ENCODE peak calls at places on chromosomes 16 and 17, in nine cellular contexts. One of them, this sample, is unnamed.

GRCh38 chr16:30395155-30395991 is at the start of gene ZNF48:
- DNase-seq in tibial artery: peak
- DNase-seq in fibroblast of lung: peak
- DNase-seq in prostate gland: peak
- DNase-seq in breast epithelium: peak
- DNase-seq in WTC11: peak
- DNase-seq in neural crest cell: peak
- DNase-seq in H9: peak
- DNase-seq in HCT116: peak
- DNase-seq in this sample: peak

GRCh38 chr16:78002915-78003538 is 19.3 kb upstream of the CLEC3A start:
- DNase-seq in WTC11: peak
- DNase-seq in neural crest cell: peak
- DNase-seq in breast epithelium: peak
- DNase-seq in fibroblast of lung: peak
- DNase-seq in HCT116: peak
- DNase-seq in prostate gland: peak
- DNase-seq in H9: peak
- DNase-seq in tibial artery: peak
- DNase-seq in this sample: peak

GRCh38 chr16:3800019-3800418 is 80.5 kb downstream of the CREBBP start:
- DNase-seq in prostate gland: no peak
- DNase-seq in tibial artery: no peak
- DNase-seq in WTC11: no peak
- DNase-seq in fibroblast of lung: no peak
- DNase-seq in breast epithelium: no peak
- DNase-seq in neural crest cell: no peak
- DNase-seq in H9: no peak
- DNase-seq in HCT116: no peak
- DNase-seq in this sample: no peak

GRCh38 chr17:17904171-17905035 is 67.6 kb upstream of the SREBF1 start:
- DNase-seq in fibroblast of lung: no peak
- DNase-seq in WTC11: no peak
- DNase-seq in prostate gland: no peak
- DNase-seq in breast epithelium: no peak
- DNase-seq in H9: no peak
- DNase-seq in neural crest cell: no peak
- DNase-seq in tibial artery: no peak
- DNase-seq in HCT116: no peak
- DNase-seq in this sample: no peak

GRCh38 chr16:54174750-54175149 is 111.8 kb downstream of the IRX3 start:
- DNase-seq in prostate gland: no peak
- DNase-seq in neural crest cell: no peak
- DNase-seq in H9: no peak
- DNase-seq in HCT116: no peak
- DNase-seq in tibial artery: no peak
- DNase-seq in WTC11: no peak
- DNase-seq in fibroblast of lung: no peak
- DNase-seq in breast epithelium: no peak
- DNase-seq in this sample: no peak

GRCh38 chr16:85393674-85394510 is 219.2 kb upstream of the GSE1 start:
- DNase-seq in prostate gland: no peak
- DNase-seq in WTC11: peak
- DNase-seq in H9: peak
- DNase-seq in HCT116: no peak
- DNase-seq in neural crest cell: peak
- DNase-seq in fibroblast of lung: peak
- DNase-seq in tibial artery: peak
- DNase-seq in breast epithelium: no peak
- DNase-seq in this sample: peak

GRCh38 chr17:14225153-14226004 is 11.3 kb downstream of the CDRT15 start:
- DNase-seq in HCT116: no peak
- DNase-seq in breast epithelium: no peak
- DNase-seq in fibroblast of lung: no peak
- DNase-seq in WTC11: no peak
- DNase-seq in neural crest cell: no peak
- DNase-seq in prostate gland: no peak
- DNase-seq in H9: no peak
- DNase-seq in tibial artery: no peak
- DNase-seq in this sample: no peak

GRCh38 chr16:27698746-27699145 is 148.8 kb downstream of the KATNIP start:
- DNase-seq in prostate gland: no peak
- DNase-seq in breast epithelium: peak
- DNase-seq in WTC11: no peak
- DNase-seq in H9: no peak
- DNase-seq in tibial artery: peak
- DNase-seq in HCT116: no peak
- DNase-seq in neural crest cell: no peak
- DNase-seq in fibroblast of lung: no peak
- DNase-seq in this sample: no peak

GRCh38 chr17:75364078-75364477 is 41.4 kb downstream of the GRB2 start:
- DNase-seq in neural crest cell: no peak
- DNase-seq in prostate gland: no peak
- DNase-seq in breast epithelium: no peak
- DNase-seq in fibroblast of lung: peak
- DNase-seq in WTC11: no peak
- DNase-seq in H9: no peak
- DNase-seq in tibial artery: no peak
- DNase-seq in HCT116: no peak
- DNase-seq in this sample: no peak

GRCh38 chr17:69677130-69677529 is 262.6 kb downstream of the MAP2K6 start:
- DNase-seq in H9: no peak
- DNase-seq in tibial artery: no peak
- DNase-seq in neural crest cell: no peak
- DNase-seq in WTC11: no peak
- DNase-seq in breast epithelium: no peak
- DNase-seq in prostate gland: no peak
- DNase-seq in HCT116: no peak
- DNase-seq in fibroblast of lung: peak
- DNase-seq in this sample: no peak

GRCh38 chr16:74451951-74452758 is 30.9 kb upstream of the CLEC18B start:
- DNase-seq in neural crest cell: no peak
- DNase-seq in WTC11: no peak
- DNase-seq in HCT116: no peak
- DNase-seq in breast epithelium: no peak
- DNase-seq in H9: no peak
- DNase-seq in tibial artery: no peak
- DNase-seq in prostate gland: no peak
- DNase-seq in fibroblast of lung: no peak
- DNase-seq in this sample: no peak

GRCh38 chr17:33039874-33040273 is 48.2 kb downstream of the SPACA3 start:
- DNase-seq in prostate gland: no peak
- DNase-seq in fibroblast of lung: peak
- DNase-seq in tibial artery: no peak
- DNase-seq in HCT116: no peak
- DNase-seq in H9: no peak
- DNase-seq in breast epithelium: no peak
- DNase-seq in neural crest cell: no peak
- DNase-seq in WTC11: no peak
- DNase-seq in this sample: peak

GRCh38 chr16:80323808-80324195 is 217.0 kb upstream of the DYNLRB2 start:
- DNase-seq in fibroblast of lung: no peak
- DNase-seq in prostate gland: no peak
- DNase-seq in breast epithelium: no peak
- DNase-seq in WTC11: no peak
- DNase-seq in neural crest cell: no peak
- DNase-seq in H9: peak
- DNase-seq in tibial artery: no peak
- DNase-seq in HCT116: no peak
- DNase-seq in this sample: no peak

GRCh38 chr16:80323187-80323807 is 217.5 kb upstream of the DYNLRB2 start:
- DNase-seq in neural crest cell: no peak
- DNase-seq in breast epithelium: no peak
- DNase-seq in HCT116: no peak
- DNase-seq in fibroblast of lung: no peak
- DNase-seq in tibial artery: no peak
- DNase-seq in H9: no peak
- DNase-seq in WTC11: no peak
- DNase-seq in prostate gland: no peak
- DNase-seq in this sample: no peak

GRCh38 chr16:80318107-80318506 is 222.7 kb upstream of the DYNLRB2 start:
- DNase-seq in neural crest cell: no peak
- DNase-seq in prostate gland: no peak
- DNase-seq in WTC11: no peak
- DNase-seq in HCT116: no peak
- DNase-seq in H9: no peak
- DNase-seq in tibial artery: no peak
- DNase-seq in breast epithelium: no peak
- DNase-seq in fibroblast of lung: no peak
- DNase-seq in this sample: no peak

GRCh38 chr16:80317132-80318098 is 223.4 kb upstream of the DYNLRB2 start:
- DNase-seq in prostate gland: no peak
- DNase-seq in WTC11: peak
- DNase-seq in fibroblast of lung: peak
- DNase-seq in tibial artery: no peak
- DNase-seq in HCT116: no peak
- DNase-seq in neural crest cell: no peak
- DNase-seq in H9: peak
- DNase-seq in breast epithelium: no peak
- DNase-seq in this sample: no peak

GRCh38 chr16:80319181-80319580 is 221.6 kb upstream of the DYNLRB2 start:
- DNase-seq in tibial artery: no peak
- DNase-seq in HCT116: no peak
- DNase-seq in WTC11: no peak
- DNase-seq in neural crest cell: no peak
- DNase-seq in H9: no peak
- DNase-seq in prostate gland: no peak
- DNase-seq in breast epithelium: no peak
- DNase-seq in fibroblast of lung: no peak
- DNase-seq in this sample: no peak
- TF ChIP-seq CTCF in tibial artery: no peak
- TF ChIP-seq CTCF in HCT116: no peak
- TF ChIP-seq CTCF in WTC11: no peak
- TF ChIP-seq CTCF in neural crest cell: no peak
- TF ChIP-seq CTCF in H9: no peak
- TF ChIP-seq CTCF in prostate gland: no peak
- TF ChIP-seq CTCF in breast epithelium: no peak
- TF ChIP-seq CTCF in fibroblast of lung: no peak
- TF ChIP-seq CTCF in this sample: no peak

GRCh38 chr17:48565024-48565558 is 13.1 kb downstream of the HOXB4 start:
- DNase-seq in neural crest cell: no peak
- DNase-seq in HCT116: no peak
- DNase-seq in breast epithelium: no peak
- DNase-seq in prostate gland: no peak
- DNase-seq in WTC11: no peak
- DNase-seq in fibroblast of lung: peak
- DNase-seq in tibial artery: no peak
- DNase-seq in H9: no peak
- DNase-seq in this sample: no peak

GRCh38 chr17:48567646-48568354 is 10.3 kb downstream of the HOXB4 start:
- DNase-seq in neural crest cell: no peak
- DNase-seq in HCT116: no peak
- DNase-seq in fibroblast of lung: no peak
- DNase-seq in breast epithelium: no peak
- DNase-seq in H9: no peak
- DNase-seq in WTC11: no peak
- DNase-seq in prostate gland: no peak
- DNase-seq in tibial artery: no peak
- DNase-seq in this sample: no peak

GRCh38 chr17:48568499-48569259 is 9.5 kb downstream of the HOXB4 start:
- DNase-seq in tibial artery: no peak
- DNase-seq in breast epithelium: no peak
- DNase-seq in fibroblast of lung: peak
- DNase-seq in H9: no peak
- DNase-seq in WTC11: no peak
- DNase-seq in neural crest cell: no peak
- DNase-seq in HCT116: no peak
- DNase-seq in prostate gland: no peak
- DNase-seq in this sample: no peak

GRCh38 chr17:48566717-48567116 is 11.4 kb downstream of the HOXB4 start:
- DNase-seq in HCT116: no peak
- DNase-seq in tibial artery: no peak
- DNase-seq in WTC11: no peak
- DNase-seq in prostate gland: no peak
- DNase-seq in fibroblast of lung: no peak
- DNase-seq in breast epithelium: no peak
- DNase-seq in neural crest cell: no peak
- DNase-seq in H9: no peak
- DNase-seq in this sample: no peak

GRCh38 chr17:48567209-48567608 is 10.9 kb downstream of the HOXB4 start:
- DNase-seq in breast epithelium: no peak
- DNase-seq in HCT116: no peak
- DNase-seq in tibial artery: no peak
- DNase-seq in fibroblast of lung: peak
- DNase-seq in neural crest cell: no peak
- DNase-seq in prostate gland: no peak
- DNase-seq in WTC11: no peak
- DNase-seq in H9: no peak
- DNase-seq in this sample: no peak
- TF ChIP-seq CTCF in breast epithelium: no peak
- TF ChIP-seq CTCF in HCT116: no peak
- TF ChIP-seq CTCF in tibial artery: no peak
- TF ChIP-seq CTCF in fibroblast of lung: no peak
- TF ChIP-seq CTCF in neural crest cell: no peak
- TF ChIP-seq CTCF in prostate gland: no peak
- TF ChIP-seq CTCF in WTC11: no peak
- TF ChIP-seq CTCF in H9: no peak
- TF ChIP-seq CTCF in this sample: no peak

GRCh38 chr17:45091778-45092425 is 30.8 kb downstream of the NMT1 start:
- DNase-seq in HCT116: no peak
- DNase-seq in tibial artery: no peak
- DNase-seq in neural crest cell: no peak
- DNase-seq in H9: no peak
- DNase-seq in prostate gland: no peak
- DNase-seq in fibroblast of lung: no peak
- DNase-seq in WTC11: no peak
- DNase-seq in breast epithelium: no peak
- DNase-seq in this sample: no peak
- TF ChIP-seq CTCF in HCT116: no peak
- TF ChIP-seq CTCF in tibial artery: no peak
- TF ChIP-seq CTCF in neural crest cell: no peak
- TF ChIP-seq CTCF in H9: no peak
- TF ChIP-seq CTCF in prostate gland: no peak
- TF ChIP-seq CTCF in fibroblast of lung: no peak
- TF ChIP-seq CTCF in WTC11: no peak
- TF ChIP-seq CTCF in breast epithelium: no peak
- TF ChIP-seq CTCF in this sample: no peak

GRCh38 chr17:42613699-42614295 is 4.3 kb downstream of the TUBG1 start:
- DNase-seq in breast epithelium: no peak
- DNase-seq in fibroblast of lung: no peak
- DNase-seq in tibial artery: no peak
- DNase-seq in WTC11: no peak
- DNase-seq in prostate gland: no peak
- DNase-seq in HCT116: no peak
- DNase-seq in neural crest cell: no peak
- DNase-seq in H9: no peak
- DNase-seq in this sample: no peak

GRCh38 chr17:42617956-42618431 is 8.5 kb downstream of the TUBG1 start:
- DNase-seq in H9: no peak
- DNase-seq in tibial artery: no peak
- DNase-seq in prostate gland: no peak
- DNase-seq in fibroblast of lung: no peak
- DNase-seq in breast epithelium: no peak
- DNase-seq in WTC11: no peak
- DNase-seq in HCT116: no peak
- DNase-seq in neural crest cell: no peak
- DNase-seq in this sample: no peak

GRCh38 chr17:42623732-42624596 is 14.5 kb downstream of the TUBG1 start:
- DNase-seq in HCT116: peak
- DNase-seq in prostate gland: peak
- DNase-seq in H9: no peak
- DNase-seq in breast epithelium: no peak
- DNase-seq in WTC11: no peak
- DNase-seq in neural crest cell: no peak
- DNase-seq in fibroblast of lung: no peak
- DNase-seq in tibial artery: no peak
- DNase-seq in this sample: no peak

GRCh38 chr17:42618442-42619150 is 9.1 kb downstream of the TUBG1 start:
- DNase-seq in neural crest cell: no peak
- DNase-seq in tibial artery: peak
- DNase-seq in WTC11: peak
- DNase-seq in H9: peak
- DNase-seq in prostate gland: peak
- DNase-seq in breast epithelium: no peak
- DNase-seq in HCT116: no peak
- DNase-seq in fibroblast of lung: peak
- DNase-seq in this sample: no peak
- TF ChIP-seq CTCF in neural crest cell: no peak
- TF ChIP-seq CTCF in tibial artery: no peak
- TF ChIP-seq CTCF in WTC11: no peak
- TF ChIP-seq CTCF in H9: peak
- TF ChIP-seq CTCF in prostate gland: peak
- TF ChIP-seq CTCF in breast epithelium: peak
- TF ChIP-seq CTCF in HCT116: peak
- TF ChIP-seq CTCF in fibroblast of lung: no peak
- TF ChIP-seq CTCF in this sample: no peak